ENCODE peak calls at places on chromosomes 5 and 9, in eight cellular contexts. O is suprapubic skin, N is upper lobe of left lung, U is GM23338, F is prostate gland, C is transverse colon, J is breast epithelium, E is GM12891. A is an unnamed sample.

GRCh38 chr9:34989946-34990635 is 546 bp downstream of the DNAJB5 start:
- DNase-seq in F (peak), U (peak), N (peak), J (peak), O (peak), E (no peak), C (peak), A (peak)

GRCh38 chr5:132419517-132420468 is 50.3 kb downstream of the SLC22A5 start:
- DNase-seq in J (peak), N (peak), E (peak), O (no peak), C (peak), U (peak), F (peak), A (peak)

GRCh38 chr9:19946446-19947109 is 157.7 kb upstream of the SLC24A2 start:
- DNase-seq in C (no peak), U (peak), F (no peak), J (no peak), O (no peak), E (no peak), N (no peak), A (no peak)

GRCh38 chr5:165134146-165134545 is 1628.7 kb downstream of the MAT2B start:
- DNase-seq in N (no peak), U (no peak), F (no peak), E (no peak), C (no peak), O (no peak), J (no peak), A (no peak)

GRCh38 chr5:109655841-109656240 is 33.9 kb upstream of the MAN2A1 start:
- DNase-seq in O (no peak), U (no peak), C (no peak), E (no peak), J (no peak), F (no peak), N (no peak), A (no peak)

GRCh38 chr5:171537463-171537862 is 118.0 kb downstream of the FGF18 start:
- DNase-seq in C (no peak), U (no peak), E (no peak), O (peak), F (no peak), N (no peak), J (no peak), A (no peak)

GRCh38 chr5:107457138-107457537 is 213.6 kb downstream of the EFNA5 start:
- DNase-seq in J (no peak), C (no peak), N (no peak), E (no peak), O (no peak), F (no peak), U (no peak), A (no peak)

GRCh38 chr5:116747881-116748280 is 173.3 kb upstream of the SEMA6A start:
- DNase-seq in U (no peak), O (no peak), C (no peak), E (no peak), J (no peak), F (no peak), N (no peak), A (no peak)

GRCh38 chr9:37943329-37944265 is 39.7 kb upstream of the SLC25A51 start:
- DNase-seq in C (no peak), U (peak), N (no peak), J (peak), E (no peak), F (peak), O (no peak), A (no peak)

GRCh38 chr5:41083306-41083705 is 12.2 kb upstream of the MROH2B start:
- DNase-seq in U (peak), C (no peak), E (no peak), N (no peak), O (no peak), J (no peak), F (no peak), A (no peak)

GRCh38 chr5:35115920-35116319 is 68.2 kb upstream of the AGXT2 start:
- DNase-seq in O (no peak), J (no peak), N (no peak), C (no peak), E (no peak), F (no peak), U (no peak), A (no peak)

GRCh38 chr9:126375386-126375785 is 48.8 kb downstream of the MVB12B start:
- DNase-seq in U (peak), C (peak), F (no peak), O (no peak), N (no peak), E (no peak), J (no peak), A (no peak)

GRCh38 chr9:130339306-130339705 is 73.7 kb downstream of the HMCN2 start:
- DNase-seq in F (no peak), U (no peak), O (no peak), J (no peak), C (no peak), N (no peak), E (no peak), A (no peak)
- TF ChIP-seq POLR2AphosphoS5 in F (no peak), U (no peak), O (no peak), J (no peak), C (no peak), N (no peak), E (no peak), A (no peak)

GRCh38 chr9:89701221-89701798 is 96.5 kb downstream of the GADD45G start:
- DNase-seq in U (no peak), E (no peak), O (peak), F (no peak), N (peak), J (no peak), C (no peak), A (no peak)
- TF ChIP-seq POLR2AphosphoS5 in U (no peak), E (peak), O (no peak), F (no peak), N (no peak), J (no peak), C (no peak), A (no peak)

GRCh38 chr9:36029765-36030528 is 6.8 kb upstream of the RECK start:
- DNase-seq in J (no peak), U (no peak), N (no peak), O (no peak), F (no peak), C (no peak), E (no peak), A (no peak)
- TF ChIP-seq POLR2AphosphoS5 in J (peak), U (no peak), N (no peak), O (peak), F (peak), C (peak), E (no peak), A (peak)

GRCh38 chr9:135823036-135823435 is 84.3 kb downstream of the CAMSAP1 start:
- DNase-seq in J (no peak), C (no peak), E (no peak), N (no peak), O (no peak), F (no peak), U (no peak), A (no peak)

GRCh38 chr9:135821116-135821515 is 86.2 kb downstream of the CAMSAP1 start:
- DNase-seq in O (no peak), U (no peak), C (no peak), F (no peak), E (no peak), N (peak), J (no peak), A (peak)

GRCh38 chr9:135820661-135821060 is 86.7 kb downstream of the CAMSAP1 start:
- DNase-seq in F (no peak), N (no peak), E (no peak), C (no peak), J (no peak), U (no peak), O (no peak), A (peak)

GRCh38 chr9:135822383-135822755 is 85.0 kb downstream of the CAMSAP1 start:
- DNase-seq in N (no peak), F (no peak), U (no peak), E (no peak), O (no peak), C (no peak), J (no peak), A (peak)

DNA sequence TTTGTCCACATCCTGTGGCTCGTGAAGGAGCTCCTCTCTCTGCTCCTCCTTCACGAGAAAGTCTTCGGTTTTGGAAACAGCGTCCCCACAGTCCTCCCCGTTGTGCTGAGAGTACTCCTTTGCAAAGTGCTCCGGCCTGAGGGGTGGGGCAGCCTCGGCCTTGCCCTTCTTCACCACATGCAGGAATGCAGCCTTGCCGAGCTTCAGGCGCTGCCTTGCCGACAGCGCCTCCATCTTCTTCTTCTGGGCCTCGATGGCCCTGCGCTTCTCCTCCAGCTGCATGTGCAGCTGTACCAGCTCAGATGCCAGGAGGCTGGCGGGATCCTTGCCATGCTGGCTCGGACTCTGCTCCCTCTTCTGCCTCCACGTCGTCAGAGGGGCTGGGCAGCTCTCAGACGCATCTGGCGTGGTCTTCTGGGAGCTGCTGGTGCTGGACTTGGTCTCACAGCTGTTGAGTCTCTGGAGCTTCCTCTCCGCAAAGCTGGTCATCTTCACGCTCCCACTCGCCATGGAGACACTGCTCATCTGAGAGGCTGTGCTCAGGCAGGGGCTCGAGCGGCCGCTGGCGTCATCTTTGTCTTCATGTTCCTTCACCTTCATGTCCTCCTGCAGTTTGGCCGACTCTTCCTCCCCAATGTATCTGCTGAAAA is 85.5 kb downstream of the CAMSAP1 start:
- DNase-seq in N (no peak), C (no peak), O (no peak), U (no peak), F (no peak), J (no peak), E (no peak), A (peak)
- TF ChIP-seq POLR2AphosphoS5 in N (no peak), C (no peak), O (no peak), U (no peak), F (no peak), J (no peak), E (no peak), A (no peak)

DNA sequence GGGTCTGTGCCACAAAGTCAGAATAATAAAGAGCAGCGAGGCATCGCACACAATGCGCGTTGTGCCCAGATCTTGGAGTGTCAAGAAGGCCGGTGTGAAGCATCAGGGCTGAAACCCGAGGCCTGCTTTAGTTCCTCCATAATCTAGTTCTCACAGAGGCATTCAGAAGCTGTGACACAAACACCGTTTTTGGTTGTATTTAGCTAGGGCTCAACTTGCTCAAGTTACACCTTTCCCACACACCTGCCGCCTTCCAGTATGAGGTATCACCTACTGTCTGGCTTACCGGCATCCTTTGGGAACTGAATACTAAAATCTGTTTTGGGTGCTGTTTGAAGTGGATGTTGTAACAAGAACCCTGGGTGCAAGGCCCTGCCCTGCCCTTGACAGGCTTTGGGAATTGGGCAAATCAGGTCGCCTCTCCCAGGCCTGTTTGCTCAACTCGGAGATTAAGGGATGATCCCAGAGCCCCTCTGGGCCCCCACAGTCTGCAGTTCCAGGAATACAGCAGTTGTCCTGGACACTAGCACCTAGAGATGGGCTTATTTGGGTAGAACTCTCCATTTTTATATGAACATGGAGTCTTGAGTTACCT is 27.0 kb downstream of the SLC25A25 start:
- DNase-seq in E (no peak), J (no peak), F (no peak), N (no peak), C (no peak), U (no peak), O (no peak), A (no peak)
- TF ChIP-seq POLR2AphosphoS5 in E (no peak), J (no peak), F (no peak), N (no peak), C (no peak), U (no peak), O (no peak), A (no peak)

GRCh38 chr5:105503950-105504349 is 1941.4 kb upstream of the NUDT12 start:
- DNase-seq in J (no peak), U (no peak), C (no peak), N (no peak), F (no peak), E (no peak), O (no peak), A (no peak)
- TF ChIP-seq POLR2AphosphoS5 in J (no peak), U (no peak), C (no peak), N (no peak), F (no peak), E (no peak), O (no peak), A (no peak)

DNA sequence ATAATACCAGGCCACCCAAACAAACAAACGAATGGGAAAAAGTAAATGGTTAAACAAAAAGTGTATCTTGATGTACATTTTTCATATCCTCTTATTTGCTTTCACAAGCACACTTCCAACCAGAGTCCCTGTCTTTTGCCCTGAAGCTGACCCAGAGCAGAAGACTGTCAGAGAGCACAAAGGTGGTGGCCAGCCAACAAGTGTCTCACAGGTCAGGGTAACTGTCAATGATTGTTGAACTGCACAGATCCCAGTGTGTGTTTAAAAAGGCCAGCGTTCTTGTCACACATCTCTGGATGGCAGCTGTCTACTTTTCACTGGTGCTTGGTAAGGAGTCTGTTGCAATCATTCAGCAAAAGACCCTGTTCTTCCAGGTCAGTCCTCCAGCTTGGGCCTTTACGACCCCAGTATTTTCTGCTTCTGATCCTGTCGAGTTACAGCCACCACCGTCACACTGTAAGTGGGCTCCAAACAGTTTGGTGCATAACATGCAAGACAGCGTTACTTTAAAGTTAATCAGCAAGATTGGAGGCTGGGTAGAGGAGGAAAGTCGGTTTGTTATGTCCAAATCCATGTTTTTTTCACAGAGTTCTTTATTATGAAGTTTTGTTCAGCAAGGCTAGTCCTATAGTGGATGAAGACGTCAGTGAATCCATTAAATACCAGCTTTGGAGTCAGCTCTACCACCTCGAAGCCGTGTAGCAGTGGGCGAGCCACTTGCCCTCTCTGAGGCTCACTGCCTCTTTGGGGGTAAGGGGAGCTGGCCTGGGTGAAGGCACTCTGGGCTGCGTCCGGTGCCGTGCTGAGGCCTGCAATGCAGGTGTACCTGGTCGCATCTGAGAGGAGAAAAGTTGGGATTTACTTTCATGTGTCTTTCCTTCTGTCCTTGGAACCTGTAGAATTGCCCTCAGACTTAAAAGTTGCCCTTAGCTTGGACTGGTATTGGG is 265.7 kb downstream of the AOPEP start:
- DNase-seq in C (no peak), E (no peak), N (peak), F (no peak), U (no peak), O (no peak), J (no peak), A (no peak)
- TF ChIP-seq POLR2AphosphoS5 in C (no peak), E (no peak), N (no peak), F (no peak), U (no peak), O (no peak), J (no peak), A (no peak)

DNA sequence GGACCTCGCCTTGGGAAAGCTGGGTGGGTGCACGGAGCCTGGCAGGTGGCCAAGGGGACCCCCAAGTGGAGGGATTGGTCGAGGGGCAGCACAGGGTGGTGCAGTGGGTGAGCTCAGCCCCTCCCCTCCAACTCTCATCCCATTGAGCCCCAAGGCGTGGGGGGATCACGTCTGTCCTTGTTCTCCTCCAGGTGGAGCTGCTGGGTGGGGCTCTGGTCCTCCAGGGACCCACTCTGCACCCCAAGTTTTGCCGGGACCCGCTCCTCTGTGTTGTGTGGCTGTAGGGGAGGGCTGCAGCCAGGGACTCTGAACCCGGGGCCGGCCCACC is 3.6 kb upstream of the FUT7 start:
- DNase-seq in C (no peak), F (no peak), J (no peak), O (no peak), U (peak), E (no peak), N (no peak), A (no peak)
- TF ChIP-seq POLR2AphosphoS5 in C (no peak), F (no peak), J (no peak), O (no peak), U (no peak), E (no peak), N (no peak), A (no peak)

A was measured in stomach.